ENCODE peak calls at places on chromosomes 1 and 21, in four cellular contexts. P is fibroblast of pulmonary artery; I is CD4-positive, alpha-beta T cell; J is nephron progenitor cell. K is an unnamed sample.

GRCh38 chr21:34762761-34763160 is 94.0 kb downstream of the CLIC6 start:
- DNase-seq in J (no peak), P (peak; percentile 11), I (no peak), K (no peak)

GRCh38 chr1:8496473-8496872 is 178.6 kb downstream of the SLC45A1 start:
- DNase-seq in J (no peak), P (no peak), I (no peak), K (no peak)

GRCh38 chr1:41739061-41739955 is 179.4 kb downstream of the HIVEP3 start:
- DNase-seq in J (peak; percentile 28), P (peak; percentile 62), I (peak; percentile 40), K (no peak)

GRCh38 chr1:17696417-17697301 is 58.5 kb upstream of the ACTL8 start:
- DNase-seq in J (peak; percentile 52), P (peak; percentile 88), I (no peak), K (no peak)

GRCh38 chr1:199084293-199084692 is 445.5 kb downstream of the PTPRC start:
- DNase-seq in J (no peak), I (no peak), P (peak; percentile 23), K (peak; percentile 24)

GRCh38 chr21:26843912-26844257 is 1.3 kb downstream of the ADAMTS1 start:
- DNase-seq in P (peak; percentile 72), J (no peak), I (no peak), K (peak; percentile 23)

GRCh38 chr1:202154766-202155477 is 5.5 kb downstream of the PTPN7 start:
- DNase-seq in P (peak; percentile 76), I (no peak), J (peak; percentile 67), K (no peak)

GRCh38 chr1:17319561-17320350 is 11.8 kb downstream of the PADI4 start:
- DNase-seq in P (no peak), I (no peak), J (no peak), K (no peak)

GRCh38 chr1:77687519-77687906 is 5.1 kb upstream of the ZZZ3 start:
- DNase-seq in J (peak; percentile 56), P (peak; percentile 18), I (no peak), K (no peak)

DNA sequence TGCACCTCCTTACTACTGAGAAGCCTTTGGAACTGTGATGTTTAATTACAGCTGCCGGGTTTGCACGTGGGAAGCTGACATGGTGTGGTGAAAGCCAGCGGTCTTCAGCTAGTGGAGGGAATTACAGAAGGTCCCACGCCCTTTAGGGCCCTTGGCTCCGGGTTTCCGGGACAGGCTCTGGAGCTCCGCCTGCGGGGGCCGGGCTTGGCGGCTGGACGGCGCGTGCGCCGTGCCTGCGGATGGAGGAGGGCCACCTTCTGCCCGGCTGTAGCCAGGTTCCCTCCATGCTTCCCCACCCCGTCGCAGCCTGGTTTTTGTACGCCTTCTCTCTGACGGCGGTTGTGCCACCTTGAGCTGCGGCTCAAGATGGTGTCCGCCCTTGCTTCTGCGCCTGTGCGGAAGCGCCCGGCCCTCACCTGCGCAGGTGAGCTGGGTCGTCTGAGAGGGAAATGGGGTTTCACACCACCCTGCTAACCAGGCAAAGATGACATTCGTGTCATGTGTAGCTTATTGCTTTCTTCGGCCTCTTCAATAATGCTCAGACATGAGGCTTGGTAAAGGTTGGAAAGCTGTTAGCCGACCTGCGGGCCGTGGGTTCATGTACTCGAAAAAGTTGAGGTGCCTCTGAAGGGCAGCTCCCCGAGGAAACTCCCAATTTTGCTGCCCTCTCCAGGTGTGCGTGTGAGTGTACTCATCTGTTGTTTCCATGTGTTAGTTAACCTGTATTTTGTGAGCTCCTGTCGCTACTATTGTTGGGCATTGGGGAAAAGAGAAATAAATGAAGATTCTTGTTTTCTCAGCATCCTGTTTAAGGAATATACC is 36.6 kb upstream of the OPRD1 start:
- DNase-seq in J (peak; percentile 46), P (peak; percentile 63), I (peak; percentile 47), K (no peak)
- TF ChIP-seq CTCF in J (no peak), P (no peak), I (no peak), K (no peak)

GRCh38 chr21:43645414-43645891 is 13.8 kb downstream of the HSF2BP start:
- DNase-seq in P (peak; percentile 92), J (peak; percentile 26), I (no peak), K (no peak)
- TF ChIP-seq CTCF in P (peak; percentile 74), J (peak; percentile 35), I (no peak), K (peak; percentile 39)

DNA sequence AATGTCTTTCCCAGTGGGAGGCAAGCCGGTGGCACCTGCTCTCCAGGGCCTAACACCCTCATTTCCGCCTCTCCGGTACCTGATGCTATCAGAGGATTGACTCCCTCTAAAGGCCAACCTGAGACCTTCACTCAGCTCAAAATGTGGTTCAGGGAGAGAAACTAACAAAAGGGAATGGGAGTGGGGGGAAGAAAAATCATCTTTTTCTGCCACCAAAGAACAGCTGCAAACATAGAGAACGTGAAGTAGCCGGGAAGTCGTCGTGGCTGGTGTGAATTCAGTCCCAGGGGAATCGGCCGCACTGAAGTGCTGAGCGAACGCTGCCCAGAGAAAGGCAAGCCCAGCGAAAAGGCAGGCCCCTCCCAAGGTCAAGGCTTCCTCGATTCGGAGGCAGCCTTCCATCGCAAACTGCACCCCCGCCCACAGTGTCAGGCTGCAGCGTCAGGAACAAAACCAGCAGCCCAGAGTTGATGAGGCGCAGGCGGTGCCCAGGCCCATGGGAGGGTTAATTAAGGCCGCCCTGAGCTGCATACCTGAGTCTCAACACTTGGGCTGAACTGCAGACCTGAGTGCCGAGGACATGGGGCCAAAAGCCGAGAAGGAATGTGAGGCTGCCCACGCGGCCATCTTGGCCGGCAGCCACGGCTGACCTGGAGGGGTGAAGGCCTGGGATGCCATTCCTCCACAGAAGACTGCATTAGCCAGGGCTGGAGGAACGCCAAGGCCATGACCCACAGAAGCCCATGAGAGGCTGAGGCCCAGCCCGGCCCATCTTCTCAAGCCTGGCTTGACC is 160.2 kb downstream of the PSMG1 start:
- DNase-seq in J (peak; percentile 35), P (peak; percentile 84), I (no peak), K (no peak)
- TF ChIP-seq CTCF in J (peak; percentile 17), P (peak; percentile 32), I (no peak), K (no peak)

GRCh38 chr1:246156847-246157246 is 350.2 kb downstream of the SMYD3 start:
- DNase-seq in I (no peak), P (no peak), J (no peak), K (no peak)
- TF ChIP-seq CTCF in I (no peak), P (no peak), J (no peak), K (no peak)

DNA sequence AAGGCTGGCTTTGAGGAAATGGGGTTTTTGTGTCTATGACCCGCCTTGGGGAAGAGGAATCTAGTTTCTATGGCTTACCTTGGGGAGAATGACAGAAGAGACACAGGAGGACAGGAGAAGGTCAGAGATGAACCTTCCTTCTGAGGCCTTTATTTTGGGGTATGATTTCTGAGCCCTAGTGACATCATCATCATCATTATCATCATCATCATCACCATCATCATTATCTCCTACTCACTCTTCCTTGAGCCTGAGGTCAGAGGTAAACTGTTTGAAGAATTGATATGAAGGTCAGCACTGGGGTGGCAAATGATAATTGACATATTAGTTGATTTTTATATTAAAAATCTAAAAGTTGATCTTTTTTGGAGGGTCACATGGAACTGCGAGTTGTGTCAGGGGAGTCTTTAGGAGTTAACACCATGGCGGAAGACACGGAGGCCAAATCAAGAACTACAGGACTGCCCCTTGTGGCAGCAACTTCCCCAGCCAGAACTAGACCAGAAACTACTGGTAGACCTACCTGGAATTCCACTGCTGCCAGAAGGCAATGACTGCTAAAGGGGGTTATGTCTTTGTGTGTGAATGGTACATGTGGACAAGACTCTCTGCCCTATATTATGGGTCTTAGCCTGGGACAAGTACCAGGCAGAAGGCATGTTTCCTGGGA is 49.8 kb upstream of the WLS start:
- DNase-seq in P (no peak), J (no peak), I (no peak), K (no peak)
- TF ChIP-seq CTCF in P (no peak), J (no peak), I (no peak), K (no peak)

GRCh38 chr1:34787461-34788420 is 5.1 kb upstream of the GJA4 start:
- DNase-seq in J (no peak), P (peak; percentile 46), I (no peak), K (no peak)
- TF ChIP-seq CTCF in J (no peak), P (peak; percentile 28), I (no peak), K (peak; percentile 33)

GRCh38 chr1:11879311-11880180 is 20.8 kb upstream of the NPPB start:
- DNase-seq in I (no peak), P (no peak), J (no peak), K (no peak)

GRCh38 chr1:11880181-11880575 is 21.4 kb upstream of the NPPB start:
- DNase-seq in J (no peak), P (no peak), I (no peak), K (no peak)

GRCh38 chr1:11882814-11883538 is 24.2 kb upstream of the NPPB start:
- DNase-seq in P (peak; percentile 21), I (no peak), J (no peak), K (no peak)

GRCh38 chr1:11880911-11881748 is 22.4 kb upstream of the NPPB start:
- DNase-seq in J (peak; percentile 38), I (no peak), P (no peak), K (no peak)

DNA sequence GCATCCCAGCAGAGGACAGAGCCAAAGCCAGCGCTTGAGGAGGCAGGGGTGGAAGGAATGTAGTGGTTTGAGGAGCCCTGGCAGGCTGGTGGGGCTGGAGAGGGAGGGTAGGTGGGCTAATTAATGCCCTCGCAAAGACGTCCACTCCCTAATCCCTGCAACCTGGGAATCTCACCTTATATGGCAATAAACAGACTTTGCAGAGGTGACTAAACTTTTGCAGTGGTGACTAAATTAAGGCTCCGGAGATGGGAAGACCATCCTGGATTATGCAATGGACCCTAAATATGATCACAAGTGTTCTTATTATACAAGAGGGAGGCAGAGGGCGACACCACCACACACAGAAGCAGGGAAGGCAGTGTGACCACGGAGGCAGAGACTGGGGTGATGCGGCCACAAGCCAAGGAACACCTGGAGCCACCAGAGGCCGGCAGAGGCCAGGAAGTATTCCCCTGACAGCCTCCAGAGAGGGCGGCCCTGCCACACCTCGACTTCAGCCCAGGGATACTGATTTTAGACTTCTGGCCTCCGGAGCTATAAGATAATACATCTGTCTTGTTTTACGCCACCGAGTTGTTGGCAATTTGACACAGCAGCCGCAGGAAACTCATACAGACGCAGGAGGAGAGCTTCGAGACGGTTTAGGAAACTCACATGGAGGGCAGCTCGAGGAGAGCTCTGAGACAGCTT is 23.1 kb upstream of the NPPB start:
- DNase-seq in I (no peak), P (no peak), J (no peak), K (no peak)
- TF ChIP-seq CTCF in I (no peak), P (no peak), J (no peak), K (no peak)

GRCh38 chr21:31558839-31559367 is 100.6 kb upstream of the SOD1 start:
- DNase-seq in P (peak; percentile 95), J (peak; percentile 94), I (peak; percentile 85), K (peak; percentile 87)
- TF ChIP-seq CTCF in P (no peak), J (no peak), I (no peak), K (peak; percentile 27)

GRCh38 chr1:10236405-10237156 is 26.2 kb downstream of the KIF1B start:
- DNase-seq in P (no peak), I (no peak), J (no peak), K (no peak)

GRCh38 chr1:10245674-10246073 is 35.3 kb downstream of the KIF1B start:
- DNase-seq in I (no peak), J (no peak), P (no peak), K (no peak)

GRCh38 chr1:10237157-10237539 is 26.8 kb downstream of the KIF1B start:
- DNase-seq in J (no peak), P (no peak), I (no peak), K (no peak)

GRCh38 chr1:10242811-10243210 is 32.4 kb downstream of the KIF1B start:
- DNase-seq in I (no peak), J (no peak), P (no peak), K (no peak)

DNA sequence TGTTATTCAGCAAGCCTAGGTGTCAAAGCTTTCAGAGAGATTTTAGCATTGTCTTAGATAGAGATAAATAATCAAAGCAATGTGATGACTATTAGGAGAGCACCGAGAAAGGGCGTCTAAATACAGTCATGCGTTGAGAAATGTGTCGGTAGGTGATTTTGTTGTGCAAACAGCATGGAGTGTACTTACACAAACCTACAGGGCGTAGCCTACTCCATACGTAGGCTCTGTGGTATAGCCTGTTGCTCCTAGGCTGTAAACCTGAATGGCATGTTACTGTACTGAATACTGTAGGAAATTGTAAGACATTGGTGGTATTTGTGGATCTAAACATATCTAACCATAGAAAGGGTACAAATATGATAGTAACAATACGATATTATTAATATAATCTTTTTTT is 31.8 kb downstream of the KIF1B start:
- DNase-seq in I (no peak), P (no peak), J (no peak), K (no peak)
- TF ChIP-seq CTCF in I (no peak), P (no peak), J (no peak), K (no peak)